ENCODE peak calls at places on chromosome 11, in eight cellular contexts. J is head of caudate nucleus; S is progenitor cell of endocrine pancreas; W is amniotic stem cell; H is stimulated activated CD8-positive, alpha-beta memory T cell treated with anti-CD3 and anti-CD28 coated beads, Interleukin-7, amount 100 ng/mL, for 1 hour; T is BJ; E is small intestine; O is HEK293T. P is an unnamed sample.

GRCh38 chr11:82521427-82521826 is 212.2 kb downstream of the FAM181B start:
- DNase-seq in J (no peak), S (no peak), W (no peak), H (no peak), T (no peak), E (no peak), O (no peak), P (no peak)

GRCh38 chr11:101718406-101718805 is 134.6 kb upstream of the TRPC6 start:
- DNase-seq in J (no peak), S (no peak), W (no peak), H (no peak), T (no peak), E (peak), O (no peak), P (no peak)

GRCh38 chr11:117833401-117833891 is 8.9 kb upstream of the FXYD2 start:
- DNase-seq in J (no peak), S (peak), W (no peak), H (no peak), T (no peak), E (peak), O (no peak), P (peak)

GRCh38 chr11:88312665-88313064 is 24.9 kb downstream of the CTSC start:
- DNase-seq in J (no peak), S (no peak), W (no peak), H (no peak), T (no peak), E (no peak), O (no peak), P (no peak)

GRCh38 chr11:70747285-70747684 is 349.0 kb downstream of the CTTN start:
- DNase-seq in J (no peak), S (no peak), W (no peak), H (no peak), T (no peak), E (no peak), O (no peak), P (no peak)

GRCh38 chr11:9868641-9869040 is 204.8 kb downstream of the SWAP70 start:
- DNase-seq in J (no peak), S (no peak), W (no peak), H (no peak), T (no peak), E (no peak), O (no peak), P (no peak)

GRCh38 chr11:46901156-46901555 is 17.2 kb downstream of the LRP4 start:
- DNase-seq in J (no peak), S (no peak), W (no peak), H (no peak), T (no peak), E (no peak), O (no peak), P (no peak)

GRCh38 chr11:118312328-118312727 is 7.8 kb downstream of the CD3E start:
- DNase-seq in J (no peak), S (no peak), W (no peak), H (no peak), T (no peak), E (no peak), O (no peak), P (no peak)

GRCh38 chr11:27902981-27903624 is 202.8 kb upstream of the BDNF start:
- DNase-seq in J (no peak), S (no peak), W (peak), H (no peak), T (no peak), E (no peak), O (no peak), P (no peak)

GRCh38 chr11:132058211-132058772 is 687.9 kb downstream of the NTM start:
- DNase-seq in J (no peak), S (no peak), W (no peak), H (no peak), T (no peak), E (peak), O (no peak), P (no peak)

GRCh38 chr11:121039971-121040613 is 16.2 kb downstream of the TBCEL start:
- DNase-seq in J (no peak), S (no peak), W (no peak), H (no peak), T (no peak), E (no peak), O (no peak), P (no peak)

GRCh38 chr11:66720223-66720898 is 8.7 kb downstream of the SPTBN2 start:
- DNase-seq in J (peak), S (peak), W (no peak), H (no peak), T (peak), E (peak), O (no peak), P (peak)

GRCh38 chr11:85590848-85591483 is 36.2 kb downstream of the DLG2 start:
- DNase-seq in J (no peak), S (no peak), W (peak), H (no peak), T (peak), E (peak), O (no peak), P (no peak)

GRCh38 chr11:47156333-47156732 is 20.3 kb downstream of the ARFGAP2 start:
- DNase-seq in J (no peak), S (no peak), W (no peak), H (no peak), T (no peak), E (no peak), O (no peak), P (no peak)

P was measured in upper lobe of left lung.